ENCODE peak calls at places on chromosomes 16 and 17, in seven cellular contexts. M is lung microvascular endothelial cell; S is effector CD4-positive, alpha-beta T cell; W is putamen; E is CD8-positive, alpha-beta memory T cell; L is NCI-H1092; C is endothelial cell. I is an unnamed sample.

GRCh38 chr16:89014611-89015230 is 37.7 kb upstream of the CBFA2T3 start:
- DNase-seq in M (no peak), S (no peak), W (no peak), E (no peak), L (no peak), C (no peak), I (no peak)

GRCh38 chr17:37430051-37430591 is 23.4 kb downstream of the TADA2A start:
- DNase-seq in M (peak), S (no peak), W (peak), E (no peak), L (no peak), C (no peak), I (no peak)

GRCh38 chr17:57622886-57623433 is 122.1 kb downstream of the CCDC182 start:
- DNase-seq in M (peak), S (no peak), W (no peak), E (no peak), L (no peak), C (peak), I (no peak)

GRCh38 chr16:85327731-85328664 is 215.7 kb upstream of the CIBAR2 start:
- DNase-seq in M (peak), S (no peak), W (no peak), E (no peak), L (peak), C (peak), I (no peak)

GRCh38 chr16:15518412-15519351 is 84.3 kb downstream of the BMERB1 start:
- DNase-seq in M (peak), S (no peak), W (no peak), E (no peak), L (no peak), C (no peak), I (no peak)

GRCh38 chr16:79848739-79849518 is 248.4 kb upstream of the MAF start:
- DNase-seq in M (no peak), S (no peak), W (no peak), E (no peak), L (no peak), C (no peak), I (no peak)

GRCh38 chr16:53714080-53715050 is 10.4 kb downstream of the FTO start:
- DNase-seq in M (no peak), S (no peak), W (no peak), E (no peak), L (peak), C (no peak), I (no peak)

GRCh38 chr16:87968541-87968940 is 17.3 kb downstream of the BANP start:
- DNase-seq in M (no peak), S (no peak), W (no peak), E (no peak), L (no peak), C (no peak), I (no peak)

GRCh38 chr17:17609121-17609520 is 17.6 kb upstream of the PEMT start:
- DNase-seq in M (no peak), S (no peak), W (no peak), E (no peak), L (no peak), C (no peak), I (no peak)

GRCh38 chr17:5044630-5045029 is 9.4 kb upstream of the SLC52A1 start:
- DNase-seq in M (no peak), S (no peak), W (no peak), E (no peak), L (no peak), C (no peak), I (no peak)

GRCh38 chr16:53429221-53429943 is 4.9 kb upstream of the RBL2 start:
- DNase-seq in M (peak), S (no peak), W (no peak), E (no peak), L (no peak), C (no peak), I (no peak)

GRCh38 chr17:70110443-70110880 is 35.4 kb downstream of the KCNJ16 start:
- DNase-seq in M (peak), S (no peak), W (no peak), E (no peak), L (no peak), C (no peak), I (no peak)

GRCh38 chr16:11297492-11298142 is 16.5 kb upstream of the PRM1 start:
- DNase-seq in M (peak), S (peak), W (peak), E (peak), L (peak), C (peak), I (peak)

GRCh38 chr16:49355923-49356665 is 17.5 kb upstream of the C16orf78 start:
- DNase-seq in M (no peak), S (no peak), W (no peak), E (no peak), L (no peak), C (no peak), I (no peak)

GRCh38 chr17:66200685-66201092 is 8.8 kb upstream of the CEP112 start:
- DNase-seq in M (peak), S (peak), W (peak), E (peak), L (peak), C (peak), I (peak)

GRCh38 chr16:84390131-84390785 is 21.9 kb downstream of the ATP2C2 start:
- DNase-seq in M (peak), S (no peak), W (no peak), E (no peak), L (no peak), C (peak), I (no peak)

GRCh38 chr16:1723450-1724147 is 17.6 kb downstream of the MAPK8IP3 start:
- DNase-seq in M (peak), S (peak), W (no peak), E (peak), L (no peak), C (peak), I (peak)

GRCh38 chr17:22510504-22510903 is 818.2 kb downstream of the KCNJ18 start:
- DNase-seq in M (no peak), S (no peak), W (no peak), E (no peak), L (no peak), C (no peak), I (no peak)

GRCh38 chr16:645852-646678 is 3.1 kb upstream of the WDR90 start:
- DNase-seq in M (no peak), S (no peak), W (no peak), E (no peak), L (no peak), C (no peak), I (no peak)

GRCh38 chr17:12242390-12242954 is 221.8 kb downstream of the MAP2K4 start:
- DNase-seq in M (no peak), S (no peak), W (no peak), E (no peak), L (no peak), C (no peak), I (no peak)

GRCh38 chr16:89277049-89277448 is 59.5 kb downstream of the ZNF778 start:
- DNase-seq in M (no peak), S (no peak), W (no peak), E (no peak), L (no peak), C (no peak), I (no peak)

GRCh38 chr17:36877001-36877400 is 60.3 kb upstream of the LHX1 start:
- DNase-seq in M (no peak), S (no peak), W (no peak), E (no peak), L (no peak), C (no peak), I (no peak)

GRCh38 chr16:718389-718788 is 2.6 kb upstream of the ANTKMT start:
- DNase-seq in M (no peak), S (no peak), W (no peak), E (no peak), L (no peak), C (no peak), I (no peak)

GRCh38 chr16:82867425-82867824 is 240.7 kb downstream of the CDH13 start:
- DNase-seq in M (peak), S (no peak), W (no peak), E (no peak), L (no peak), C (no peak), I (no peak)

GRCh38 chr17:49249292-49249794 is 18.8 kb upstream of the PHOSPHO1 start:
- DNase-seq in M (no peak), S (no peak), W (no peak), E (no peak), L (no peak), C (no peak), I (no peak)

GRCh38 chr17:4956493-4957061 is 5.7 kb downstream of the ENO3 start:
- DNase-seq in M (peak), S (peak), W (no peak), E (no peak), L (no peak), C (peak), I (peak)

GRCh38 chr17:33474789-33475188 is 181.7 kb upstream of the ASIC2 start:
- DNase-seq in M (no peak), S (no peak), W (no peak), E (no peak), L (no peak), C (no peak), I (no peak)

GRCh38 chr16:67529639-67530012 is 997 bp downstream of the RIPOR1 start:
- DNase-seq in M (peak), S (no peak), W (no peak), E (no peak), L (no peak), C (no peak), I (no peak)

GRCh38 chr16:87727346-87727745 is 38.4 kb downstream of the KLHDC4 start:
- DNase-seq in M (no peak), S (no peak), W (no peak), E (no peak), L (no peak), C (no peak), I (no peak)

GRCh38 chr17:82228842-82229685 is at the start of gene SLC16A3:
- DNase-seq in M (peak), S (peak), W (no peak), E (peak), L (no peak), C (peak), I (peak)

GRCh38 chr17:5978496-5978895 is 91.7 kb upstream of the WSCD1 start:
- DNase-seq in M (no peak), S (no peak), W (no peak), E (no peak), L (no peak), C (no peak), I (no peak)

GRCh38 chr17:37770631-37771518 is 26.0 kb upstream of the HNF1B start:
- DNase-seq in M (peak), S (no peak), W (no peak), E (no peak), L (no peak), C (peak), I (no peak)

GRCh38 chr17:1109606-1110523 is 69.9 kb downstream of the ABR start:
- DNase-seq in M (no peak), S (peak), W (no peak), E (no peak), L (no peak), C (peak), I (peak)

GRCh38 chr17:22707626-22708025 is 1015.3 kb downstream of the KCNJ18 start:
- DNase-seq in M (no peak), S (no peak), W (no peak), E (no peak), L (no peak), C (no peak), I (no peak)

GRCh38 chr17:48542114-48542955 is 2.6 kb downstream of the HOXB2 start:
- DNase-seq in M (peak), S (no peak), W (no peak), E (no peak), L (no peak), C (no peak), I (no peak)

GRCh38 chr16:57616871-57617270 is 11.6 kb upstream of the ADGRG1 start:
- DNase-seq in M (no peak), S (no peak), W (no peak), E (no peak), L (no peak), C (no peak), I (no peak)

GRCh38 chr17:29620271-29620670 is 2.4 kb downstream of the CORO6 start:
- DNase-seq in M (no peak), S (no peak), W (no peak), E (no peak), L (no peak), C (no peak), I (no peak)

GRCh38 chr16:72371307-72372081 is 199.5 kb upstream of the PMFBP1 start:
- DNase-seq in M (peak), S (no peak), W (no peak), E (no peak), L (no peak), C (peak), I (no peak)

I was measured in stimulated activated naive CD4-positive, alpha-beta T cell.